ENCODE peak calls at places on chromosome 14, in ten cellular contexts. Q, O, X, T, F, P, C, R, E and Z are unnamed samples.
A peak's percentile ranks its signal among the peaks of the same experiment; 100 is the strongest.

GRCh38 chr14:69376439-69376838 is 21.7 kb downstream of the ERH start:
- DNase-seq in X (no peak), R (no peak), C (no peak), F (no peak), O (no peak), Q (peak; percentile 16), P (peak; percentile 96), E (no peak), T (no peak), Z (no peak)

GRCh38 chr14:82855912-82856381 is 1322.3 kb upstream of the SEL1L start:
- DNase-seq in T (no peak), Q (peak; percentile 44), C (no peak), E (peak; percentile 34), P (peak; percentile 8), F (no peak), R (no peak), X (no peak), O (no peak), Z (no peak)

GRCh38 chr14:104220225-104221070 is 82.1 kb downstream of the KIF26A start:
- DNase-seq in Q (no peak), T (peak; percentile 26), O (no peak), P (no peak), C (peak; percentile 48), F (no peak), R (no peak), X (no peak), E (no peak), Z (no peak)

GRCh38 chr14:96085369-96085768 is 46.2 kb downstream of the C14orf132 start:
- DNase-seq in Q (peak; percentile 59), C (peak; percentile 13), E (no peak), T (no peak), O (no peak), F (no peak), R (no peak), P (peak; percentile 23), X (no peak), Z (no peak)

GRCh38 chr14:74852922-74853530 is 22.9 kb downstream of the PROX2 start:
- DNase-seq in P (no peak), E (no peak), O (no peak), R (no peak), Q (peak; percentile 42), F (no peak), X (no peak), C (no peak), T (no peak), Z (no peak)

GRCh38 chr14:90981658-90982057 is 78.8 kb downstream of the RPS6KA5 start:
- DNase-seq in T (no peak), R (no peak), F (no peak), E (no peak), O (no peak), C (no peak), Q (no peak), X (no peak), P (no peak), Z (no peak)

GRCh38 chr14:29077916-29078315 is 311.3 kb downstream of the FOXG1 start:
- DNase-seq in X (no peak), O (no peak), R (no peak), Q (no peak), E (no peak), P (no peak), C (no peak), T (no peak), F (no peak), Z (no peak)

GRCh38 chr14:56810341-56810740 is at the start of gene OTX2:
- DNase-seq in Q (no peak), F (no peak), T (no peak), X (no peak), E (peak; percentile 50), P (no peak), C (no peak), R (no peak), O (no peak), Z (no peak)

GRCh38 chr14:35213143-35213788 is 78.9 kb upstream of the PSMA6 start:
- DNase-seq in T (no peak), C (no peak), F (no peak), Q (no peak), P (peak; percentile 40), O (no peak), X (no peak), R (no peak), E (no peak), Z (no peak)

GRCh38 chr14:104888489-104889373 is 23.7 kb downstream of the CEP170B start:
- DNase-seq in X (no peak), P (no peak), F (peak; percentile 32), C (peak; percentile 54), O (peak; percentile 27), R (peak; percentile 10), E (no peak), Q (no peak), T (no peak), Z (no peak)

GRCh38 chr14:104714681-104715080 is 9.3 kb upstream of the ADSS1 start:
- DNase-seq in P (no peak), E (no peak), O (no peak), T (no peak), R (no peak), X (no peak), F (no peak), C (no peak), Q (no peak), Z (no peak)

GRCh38 chr14:57273236-57273635 is 4.5 kb downstream of the AP5M1 start:
- DNase-seq in E (no peak), P (no peak), X (no peak), R (no peak), F (no peak), Q (no peak), C (no peak), T (no peak), O (no peak), Z (no peak)

GRCh38 chr14:59836116-59836515 is 34.5 kb downstream of the RTN1 start:
- DNase-seq in E (no peak), R (no peak), T (no peak), F (no peak), Q (no peak), C (no peak), O (no peak), P (no peak), X (no peak), Z (no peak)

GRCh38 chr14:58656671-58657411 is 19.1 kb downstream of the DACT1 start:
- DNase-seq in T (no peak), X (no peak), E (no peak), P (no peak), R (no peak), C (no peak), F (no peak), O (no peak), Q (no peak), Z (no peak)

GRCh38 chr14:98077176-98077575 is 1194.8 kb downstream of the BCL11B start:
- DNase-seq in X (no peak), F (no peak), R (no peak), Q (no peak), C (no peak), E (no peak), O (no peak), T (no peak), P (peak; percentile 85), Z (no peak)

GRCh38 chr14:101854366-101854765 is 92.9 kb downstream of the PPP2R5C start:
- DNase-seq in P (peak; percentile 9), R (no peak), X (no peak), F (no peak), E (no peak), Q (no peak), C (no peak), T (peak; percentile 74), O (no peak), Z (peak; percentile 56)
- H3K4me1 ChIP-seq in P (no peaks in the 10 kb centered on the region), R (peaks cover 39% of the 10 kb centered on the region), X (peaks cover 37% of the 10 kb centered on the region), F (no peaks in the 10 kb centered on the region), E (peaks cover 7% of the 10 kb centered on the region), Q (no peaks in the 10 kb centered on the region), C (peaks cover 56% of the 10 kb centered on the region), T (peaks cover 72% of the 10 kb centered on the region), O (peaks cover 25% of the 10 kb centered on the region), Z (peaks cover 26% of the 10 kb centered on the region)

DNA sequence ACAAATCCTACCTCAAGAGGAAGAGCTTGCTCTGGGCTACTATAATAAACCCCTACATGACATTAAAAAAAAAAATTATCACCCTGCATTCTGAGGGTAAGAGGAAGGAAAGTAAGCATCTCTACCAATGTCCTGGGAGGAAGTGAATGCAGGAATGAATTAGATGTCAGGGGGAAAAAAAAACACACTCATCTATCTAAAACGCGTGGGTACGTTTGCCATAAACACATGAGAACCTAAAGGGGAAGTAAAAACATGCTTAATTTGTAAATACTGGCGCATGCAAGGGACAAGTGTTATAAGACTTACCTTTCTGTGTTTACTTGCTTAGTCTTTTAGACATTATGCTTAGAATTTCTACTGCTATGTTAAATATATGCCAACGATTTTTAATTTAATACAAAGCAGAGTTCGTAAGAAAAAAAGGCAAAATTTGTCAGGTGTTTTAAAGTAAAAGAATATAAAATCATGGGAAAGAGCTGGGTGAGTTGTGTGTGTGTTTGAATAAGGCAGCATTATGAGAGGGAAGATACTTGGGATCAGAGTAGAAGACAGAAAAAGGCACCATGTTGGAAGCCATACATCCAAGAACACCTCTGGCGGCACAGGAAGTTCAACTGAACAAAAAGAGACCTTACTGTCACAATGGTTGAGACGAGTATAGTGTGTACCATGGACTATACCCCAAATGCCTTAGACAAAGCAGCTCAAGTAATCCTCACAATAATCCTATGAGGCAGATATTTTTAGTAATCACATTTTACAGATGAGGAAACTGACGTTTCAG is 1.5 kb downstream of the TMED8 start:
- DNase-seq in X (no peak), R (no peak), O (no peak), E (no peak), T (no peak), P (no peak), C (no peak), Q (no peak), F (no peak), Z (no peak)
- H3K4me3 ChIP-seq in X (no peak overlapping the region), R (no peak overlapping the region), O (no peak overlapping the region), E (peak overlapping the region; percentile 95), T (peak overlapping the region; percentile 94), P (no peak overlapping the region), C (peak overlapping the region; percentile 92), Q (no peak overlapping the region), F (no peak overlapping the region), Z (no peak overlapping the region)

DNA sequence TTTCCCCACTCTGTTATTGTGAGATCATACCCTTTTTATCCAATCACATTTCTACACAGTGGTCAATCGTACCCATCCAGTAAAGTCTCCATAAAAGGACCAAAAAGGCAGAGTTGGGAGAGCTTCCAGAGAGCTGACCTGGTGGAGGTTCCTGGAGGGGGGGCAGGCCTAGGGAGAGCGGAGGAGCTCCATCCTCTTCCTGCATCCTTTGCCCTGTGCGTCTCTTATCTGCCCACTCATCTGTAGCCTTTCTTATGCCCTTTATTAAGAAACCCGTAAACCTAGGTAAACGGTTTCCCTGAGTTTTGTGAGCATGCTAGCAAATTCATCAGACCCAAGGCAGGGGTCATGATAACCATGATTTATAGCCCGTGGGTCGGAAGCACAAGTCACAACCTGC is 26.2 kb downstream of the EVL start:
- DNase-seq in P (no peak), O (no peak), E (no peak), Q (no peak), T (no peak), X (no peak), F (no peak), C (no peak), R (no peak), Z (no peak)
- H3K4me1 ChIP-seq in P (peaks cover 5% of the 10 kb centered on the region), O (no peaks in the 10 kb centered on the region), E (no peaks in the 10 kb centered on the region), Q (peaks cover 1% of the 10 kb centered on the region), T (no peaks in the 10 kb centered on the region), X (no peaks in the 10 kb centered on the region), F (no peaks in the 10 kb centered on the region), C (peaks cover 3% of the 10 kb centered on the region), R (no peaks in the 10 kb centered on the region), Z (no peaks in the 10 kb centered on the region)

GRCh38 chr14:89310211-89310610 is 106.8 kb downstream of the FOXN3 start:
- DNase-seq in E (no peak), Q (no peak), P (no peak), F (no peak), C (no peak), O (no peak), T (no peak), R (no peak), X (no peak), Z (no peak)
- H3K4me3 ChIP-seq in E (no peak overlapping the region), Q (no peak overlapping the region), P (no peak overlapping the region), F (no peak overlapping the region), C (no peak overlapping the region), O (no peak overlapping the region), T (no peak overlapping the region), R (no peak overlapping the region), X (no peak overlapping the region), Z (no peak overlapping the region)